ENCODE peak calls at places on chromosomes 1 and 21, in five cellular contexts. One of them, this sample, is unnamed.

GRCh38 chr1:170533331-170533730 is 1.4 kb downstream of the GORAB start:
- DNase-seq in SK-N-SH: no peak
- DNase-seq in GM23338: no peak
- DNase-seq in Calu3: no peak
- DNase-seq in retinal pigment epithelial cell: no peak
- DNase-seq in this sample: no peak

GRCh38 chr1:160410412-160411005 is 10.1 kb downstream of the VANGL2 start:
- DNase-seq in SK-N-SH: peak; percentile 53
- DNase-seq in retinal pigment epithelial cell: no peak
- DNase-seq in GM23338: peak; percentile 77
- DNase-seq in Calu3: no peak
- DNase-seq in this sample: no peak

GRCh38 chr1:47491341-47491753 is 53.5 kb downstream of the FOXD2 start:
- DNase-seq in GM23338: peak; percentile 24
- DNase-seq in Calu3: no peak
- DNase-seq in SK-N-SH: no peak
- DNase-seq in retinal pigment epithelial cell: peak; percentile 79
- DNase-seq in this sample: no peak

GRCh38 chr1:13730751-13731482 is 30.9 kb downstream of the PRDM2 start:
- DNase-seq in retinal pigment epithelial cell: peak; percentile 8
- DNase-seq in GM23338: no peak
- DNase-seq in SK-N-SH: no peak
- DNase-seq in Calu3: no peak
- DNase-seq in this sample: no peak

GRCh38 chr1:239387304-239388231 is 1.2 kb downstream of the CHRM3 start:
- DNase-seq in SK-N-SH: peak; percentile 73
- DNase-seq in Calu3: peak; percentile 24
- DNase-seq in retinal pigment epithelial cell: no peak
- DNase-seq in GM23338: peak; percentile 70
- DNase-seq in this sample: no peak

GRCh38 chr1:63678200-63678599 is 85.0 kb downstream of the PGM1 start:
- DNase-seq in Calu3: no peak
- DNase-seq in retinal pigment epithelial cell: no peak
- DNase-seq in GM23338: no peak
- DNase-seq in SK-N-SH: no peak
- DNase-seq in this sample: no peak

GRCh38 chr1:228084325-228084724 is 1.8 kb downstream of the ARF1 start:
- DNase-seq in SK-N-SH: no peak
- DNase-seq in Calu3: no peak
- DNase-seq in retinal pigment epithelial cell: no peak
- DNase-seq in GM23338: no peak
- DNase-seq in this sample: no peak

GRCh38 chr1:59856725-59857338 is 42.1 kb downstream of the HOOK1 start:
- DNase-seq in retinal pigment epithelial cell: no peak
- DNase-seq in SK-N-SH: no peak
- DNase-seq in Calu3: no peak
- DNase-seq in GM23338: no peak
- DNase-seq in this sample: no peak

GRCh38 chr1:31793586-31794285 is 22.1 kb downstream of the SPOCD1 start:
- DNase-seq in SK-N-SH: no peak
- DNase-seq in retinal pigment epithelial cell: no peak
- DNase-seq in GM23338: no peak
- DNase-seq in Calu3: no peak
- DNase-seq in this sample: no peak

GRCh38 chr1:226686440-226687436 is 52.3 kb downstream of the ITPKB start:
- DNase-seq in retinal pigment epithelial cell: no peak
- DNase-seq in Calu3: no peak
- DNase-seq in GM23338: no peak
- DNase-seq in SK-N-SH: peak; percentile 37
- DNase-seq in this sample: peak; percentile 93

GRCh38 chr1:236639686-236640085 is 35.4 kb upstream of the HEATR1 start:
- DNase-seq in Calu3: no peak
- DNase-seq in retinal pigment epithelial cell: no peak
- DNase-seq in SK-N-SH: no peak
- DNase-seq in GM23338: no peak
- DNase-seq in this sample: no peak

GRCh38 chr1:113452921-113453770 is 62.8 kb downstream of the MAGI3 start:
- DNase-seq in GM23338: peak; percentile 63
- DNase-seq in retinal pigment epithelial cell: no peak
- DNase-seq in Calu3: no peak
- DNase-seq in SK-N-SH: peak; percentile 26
- DNase-seq in this sample: no peak

GRCh38 chr1:225940385-225941151 is 452 bp downstream of the LEFTY2 start:
- DNase-seq in SK-N-SH: no peak
- DNase-seq in GM23338: no peak
- DNase-seq in Calu3: no peak
- DNase-seq in retinal pigment epithelial cell: no peak
- DNase-seq in this sample: no peak

GRCh38 chr1:103110701-103111100 is 2.4 kb upstream of the COL11A1 start:
- DNase-seq in retinal pigment epithelial cell: peak; percentile 92
- DNase-seq in Calu3: no peak
- DNase-seq in SK-N-SH: no peak
- DNase-seq in GM23338: no peak
- DNase-seq in this sample: peak; percentile 33

GRCh38 chr1:192516776-192517297 is 58.7 kb upstream of the RGS1 start:
- DNase-seq in GM23338: no peak
- DNase-seq in retinal pigment epithelial cell: peak; percentile 81
- DNase-seq in Calu3: peak; percentile 6
- DNase-seq in SK-N-SH: no peak
- DNase-seq in this sample: no peak

GRCh38 chr21:25572895-25573310 is 34.4 kb downstream of the MRPL39 start:
- DNase-seq in SK-N-SH: no peak
- DNase-seq in retinal pigment epithelial cell: no peak
- DNase-seq in Calu3: no peak
- DNase-seq in GM23338: no peak
- DNase-seq in this sample: no peak

GRCh38 chr1:46401514-46401913 is 7.4 kb downstream of the FAAH start:
- DNase-seq in GM23338: no peak
- DNase-seq in Calu3: no peak
- DNase-seq in SK-N-SH: no peak
- DNase-seq in retinal pigment epithelial cell: no peak
- DNase-seq in this sample: no peak

GRCh38 chr1:178483251-178483957 is 13.4 kb downstream of the CLEC20A start:
- DNase-seq in Calu3: no peak
- DNase-seq in SK-N-SH: no peak
- DNase-seq in GM23338: no peak
- DNase-seq in retinal pigment epithelial cell: no peak
- DNase-seq in this sample: no peak

GRCh38 chr1:200668514-200669313 is 993 bp downstream of the DDX59 start:
- DNase-seq in SK-N-SH: no peak
- DNase-seq in GM23338: no peak
- DNase-seq in Calu3: no peak
- DNase-seq in retinal pigment epithelial cell: no peak
- DNase-seq in this sample: no peak

GRCh38 chr1:90074555-90075315 is 79.8 kb downstream of the ZNF326 start:
- DNase-seq in SK-N-SH: no peak
- DNase-seq in GM23338: no peak
- DNase-seq in Calu3: no peak
- DNase-seq in retinal pigment epithelial cell: peak; percentile 75
- DNase-seq in this sample: no peak

GRCh38 chr1:156677616-156678596 is 699 bp upstream of the NES start:
- DNase-seq in retinal pigment epithelial cell: no peak
- DNase-seq in GM23338: peak; percentile 93
- DNase-seq in SK-N-SH: peak; percentile 78
- DNase-seq in Calu3: peak; percentile 70
- DNase-seq in this sample: peak; percentile 78
- TF ChIP-seq CTCF in retinal pigment epithelial cell: peak; percentile 89
- TF ChIP-seq CTCF in GM23338: peak; percentile 93
- TF ChIP-seq CTCF in SK-N-SH: peak; percentile 97
- TF ChIP-seq CTCF in Calu3: peak; percentile 88
- TF ChIP-seq CTCF in this sample: peak; percentile 96

GRCh38 chr1:205741681-205742080 is 8.3 kb downstream of the NUCKS1 start:
- DNase-seq in retinal pigment epithelial cell: no peak
- DNase-seq in GM23338: no peak
- DNase-seq in Calu3: no peak
- DNase-seq in SK-N-SH: no peak
- DNase-seq in this sample: no peak

GRCh38 chr1:205735218-205735617 is 14.8 kb downstream of the NUCKS1 start:
- DNase-seq in Calu3: no peak
- DNase-seq in SK-N-SH: no peak
- DNase-seq in retinal pigment epithelial cell: no peak
- DNase-seq in GM23338: no peak
- DNase-seq in this sample: no peak

GRCh38 chr1:205743977-205744376 is 6.0 kb downstream of the NUCKS1 start:
- DNase-seq in retinal pigment epithelial cell: no peak
- DNase-seq in Calu3: no peak
- DNase-seq in SK-N-SH: no peak
- DNase-seq in GM23338: no peak
- DNase-seq in this sample: no peak

GRCh38 chr1:205744403-205744802 is 5.6 kb downstream of the NUCKS1 start:
- DNase-seq in Calu3: no peak
- DNase-seq in GM23338: no peak
- DNase-seq in retinal pigment epithelial cell: no peak
- DNase-seq in SK-N-SH: no peak
- DNase-seq in this sample: no peak

GRCh38 chr1:205739348-205740160 is 10.4 kb downstream of the NUCKS1 start:
- DNase-seq in GM23338: no peak
- DNase-seq in retinal pigment epithelial cell: no peak
- DNase-seq in SK-N-SH: no peak
- DNase-seq in Calu3: no peak
- DNase-seq in this sample: no peak
- TF ChIP-seq CTCF in GM23338: peak; percentile 23
- TF ChIP-seq CTCF in retinal pigment epithelial cell: no peak
- TF ChIP-seq CTCF in SK-N-SH: peak; percentile 39
- TF ChIP-seq CTCF in Calu3: no peak
- TF ChIP-seq CTCF in this sample: no peak

GRCh38 chr1:15847100-15847892 is at the start of gene SPEN:
- DNase-seq in retinal pigment epithelial cell: peak; percentile 83
- DNase-seq in Calu3: peak; percentile 95
- DNase-seq in SK-N-SH: peak; percentile 95
- DNase-seq in GM23338: peak; percentile 90
- DNase-seq in this sample: no peak
- TF ChIP-seq CTCF in retinal pigment epithelial cell: no peak
- TF ChIP-seq CTCF in Calu3: no peak
- TF ChIP-seq CTCF in SK-N-SH: no peak
- TF ChIP-seq CTCF in GM23338: no peak
- TF ChIP-seq CTCF in this sample: no peak

GRCh38 chr1:22488319-22488718 is 36.7 kb downstream of the ZBTB40 start:
- DNase-seq in retinal pigment epithelial cell: no peak
- DNase-seq in SK-N-SH: no peak
- DNase-seq in Calu3: no peak
- DNase-seq in GM23338: no peak
- DNase-seq in this sample: no peak

GRCh38 chr1:22487781-22488180 is 36.1 kb downstream of the ZBTB40 start:
- DNase-seq in Calu3: no peak
- DNase-seq in GM23338: no peak
- DNase-seq in retinal pigment epithelial cell: peak; percentile 33
- DNase-seq in SK-N-SH: no peak
- DNase-seq in this sample: no peak

GRCh38 chr1:22490309-22490708 is 38.7 kb downstream of the ZBTB40 start:
- DNase-seq in SK-N-SH: no peak
- DNase-seq in retinal pigment epithelial cell: no peak
- DNase-seq in Calu3: no peak
- DNase-seq in GM23338: peak; percentile 93
- DNase-seq in this sample: no peak

GRCh38 chr1:22489823-22490222 is 38.2 kb downstream of the ZBTB40 start:
- DNase-seq in retinal pigment epithelial cell: no peak
- DNase-seq in SK-N-SH: no peak
- DNase-seq in GM23338: no peak
- DNase-seq in Calu3: no peak
- DNase-seq in this sample: no peak

GRCh38 chr1:22489278-22489677 is 37.6 kb downstream of the ZBTB40 start:
- DNase-seq in GM23338: peak; percentile 40
- DNase-seq in retinal pigment epithelial cell: no peak
- DNase-seq in SK-N-SH: no peak
- DNase-seq in Calu3: no peak
- DNase-seq in this sample: no peak
- TF ChIP-seq CTCF in GM23338: peak; percentile 29
- TF ChIP-seq CTCF in retinal pigment epithelial cell: no peak
- TF ChIP-seq CTCF in SK-N-SH: no peak
- TF ChIP-seq CTCF in Calu3: no peak
- TF ChIP-seq CTCF in this sample: no peak

DNA sequence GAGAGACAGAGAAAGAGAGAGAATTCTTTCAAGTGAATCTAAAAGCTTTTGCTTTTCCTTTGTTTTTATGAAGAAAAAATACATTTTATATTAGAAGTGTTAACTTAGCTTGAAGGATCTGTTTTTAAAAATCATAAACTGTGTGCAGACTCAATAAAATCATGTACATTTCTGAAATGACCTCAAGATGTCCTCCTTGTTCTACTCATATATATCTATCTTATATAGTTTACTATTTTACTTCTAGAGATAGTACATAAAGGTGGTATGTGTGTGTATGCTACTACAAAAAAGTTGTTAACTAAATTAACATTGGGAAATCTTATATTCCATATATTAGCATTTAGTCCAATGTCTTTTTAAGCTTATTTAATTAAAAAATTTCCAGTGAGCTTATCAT is 117.6 kb downstream of the PTPRC start:
- DNase-seq in GM23338: no peak
- DNase-seq in SK-N-SH: no peak
- DNase-seq in retinal pigment epithelial cell: no peak
- DNase-seq in Calu3: no peak
- DNase-seq in this sample: no peak
- TF ChIP-seq CTCF in GM23338: no peak
- TF ChIP-seq CTCF in SK-N-SH: peak; percentile 60
- TF ChIP-seq CTCF in retinal pigment epithelial cell: no peak
- TF ChIP-seq CTCF in Calu3: no peak
- TF ChIP-seq CTCF in this sample: peak; percentile 47